ENCODE peak calls at places on chromosomes 1 and 21, in six cellular contexts. F is MCF 10A, M is activated T-helper 1 cell treated with Interleukin-2 at 50 U/mL for 16 hours, Q is kidney glomerular epithelial cell, W is EH, K is GF-D8. Z is an unnamed sample.

GRCh38 chr1:57411262-57411661 is 12.6 kb downstream of the DAB1 start:
- DNase-seq in Q (peak), F (peak), M (no peak), W (peak), K (no peak), Z (peak)

GRCh38 chr1:73800376-73800775 is 397.6 kb downstream of the LRRIQ3 start:
- DNase-seq in Q (peak), F (peak), M (no peak), K (no peak), W (no peak), Z (no peak)

GRCh38 chr21:38208118-38208517 is 48.7 kb upstream of the KCNJ15 start:
- DNase-seq in W (no peak), M (no peak), K (no peak), F (no peak), Q (no peak), Z (no peak)

GRCh38 chr1:240242601-240243144 is 151.0 kb downstream of the FMN2 start:
- DNase-seq in K (no peak), F (peak), W (peak), Q (no peak), M (no peak), Z (no peak)

GRCh38 chr1:218459878-218460277 is 114.7 kb downstream of the TGFB2 start:
- DNase-seq in Q (peak), K (no peak), M (no peak), W (peak), F (peak), Z (no peak)

GRCh38 chr1:40381268-40382109 is 8.0 kb downstream of the SMAP2 start:
- DNase-seq in K (peak), M (no peak), F (no peak), Q (no peak), W (no peak), Z (no peak)

GRCh38 chr1:19496529-19496877 is 11.2 kb upstream of the CAPZB start:
- DNase-seq in Q (no peak), F (no peak), K (no peak), M (no peak), W (no peak), Z (no peak)

GRCh38 chr1:184982002-184982954 is 8.0 kb upstream of the NIBAN1 start:
- DNase-seq in F (peak), W (peak), Q (peak), M (peak), K (peak), Z (no peak)

GRCh38 chr1:76075188-76075489 is 593 bp downstream of the ST6GALNAC3 start:
- DNase-seq in M (no peak), K (no peak), W (no peak), Q (no peak), F (no peak), Z (no peak)

GRCh38 chr1:178528219-178528962 is 15.5 kb downstream of the TEX35 start:
- DNase-seq in Q (no peak), F (no peak), W (no peak), M (no peak), K (no peak), Z (no peak)

GRCh38 chr1:42931108-42931539 is 27.5 kb downstream of the SLC2A1 start:
- DNase-seq in K (peak), M (no peak), W (peak), F (peak), Q (no peak), Z (no peak)

GRCh38 chr1:157005965-157006364 is 39.6 kb downstream of the ARHGEF11 start:
- DNase-seq in F (no peak), M (no peak), Q (no peak), K (no peak), W (no peak), Z (no peak)

GRCh38 chr1:43979528-43980254 is 681 bp downstream of the B4GALT2 start:
- DNase-seq in W (peak), K (no peak), Q (no peak), F (peak), M (no peak), Z (no peak)